ENCODE peak calls at places on chromosome 10, in four cellular contexts. Y is K562, W is HepG2, H is GM12878. C is an unnamed sample.

GRCh38 chr10:125120046-125120710 is 40.2 kb downstream of the CTBP2 start:
- DNase-seq in Y (no peak), W (no peak), H (no peak), C (no peak)

GRCh38 chr10:61452655-61453641 is at the start of gene TMEM26:
- DNase-seq in Y (peak; percentile 18), W (no peak), H (no peak), C (peak; percentile 75)

GRCh38 chr10:35834916-35835499 is 192.9 kb upstream of the FZD8 start:
- DNase-seq in Y (no peak), W (no peak), H (no peak), C (no peak)

GRCh38 chr10:30270247-30270646 is 78.8 kb downstream of the MTPAP start:
- DNase-seq in Y (no peak), W (no peak), H (no peak), C (no peak)

GRCh38 chr10:121994429-121994881 is 5.5 kb downstream of the TACC2 start:
- DNase-seq in Y (no peak), W (no peak), H (no peak), C (peak; percentile 37)

GRCh38 chr10:43595739-43596298 is 10.4 kb upstream of the ZNF485 start:
- DNase-seq in Y (no peak), W (no peak), H (peak; percentile 78), C (no peak)

GRCh38 chr10:110641256-110641655 is 2.9 kb upstream of the RBM20 start:
- DNase-seq in Y (peak; percentile 55), W (peak; percentile 56), H (no peak), C (peak; percentile 70)

GRCh38 chr10:66167816-66168215 is 758.0 kb upstream of the LRRTM3 start:
- DNase-seq in Y (no peak), W (no peak), H (no peak), C (no peak)

GRCh38 chr10:1230138-1230537 is 174.0 kb downstream of the WDR37 start:
- DNase-seq in Y (no peak), W (no peak), H (no peak), C (no peak)

GRCh38 chr10:77832243-77832642 is 94.3 kb downstream of the DLG5 start:
- DNase-seq in Y (no peak), W (no peak), H (no peak), C (no peak)

GRCh38 chr10:107213861-107214260 is 49.4 kb upstream of the SORCS1 start:
- DNase-seq in Y (no peak), W (no peak), H (no peak), C (no peak)

GRCh38 chr10:100868391-100868790 is 44.4 kb upstream of the SLF2 start:
- DNase-seq in Y (no peak), W (no peak), H (no peak), C (no peak)

GRCh38 chr10:86178401-86179142 is 188.0 kb downstream of the GRID1 start:
- DNase-seq in Y (peak; percentile 42), W (peak; percentile 24), H (no peak), C (peak; percentile 82)

GRCh38 chr10:121708921-121709625 is 110.8 kb upstream of the FGFR2 start:
- DNase-seq in Y (no peak), W (no peak), H (no peak), C (peak; percentile 27)

GRCh38 chr10:78298835-78299234 is 265.2 kb downstream of the RPS24 start:
- DNase-seq in Y (no peak), W (no peak), H (no peak), C (no peak)

GRCh38 chr10:114519306-114519669 is 115.0 kb upstream of the AFAP1L2 start:
- DNase-seq in Y (no peak), W (no peak), H (no peak), C (no peak)

GRCh38 chr10:43214071-43214955 is 52.6 kb downstream of the RASGEF1A start:
- DNase-seq in Y (no peak), W (no peak), H (no peak), C (no peak)

GRCh38 chr10:115572740-115573455 is 479.7 kb downstream of the ATRNL1 start:
- DNase-seq in Y (no peak), W (no peak), H (no peak), C (peak; percentile 47)

GRCh38 chr10:3477683-3478082 is 305.1 kb upstream of the PITRM1 start:
- DNase-seq in Y (no peak), W (no peak), H (peak; percentile 67), C (no peak)

DNA sequence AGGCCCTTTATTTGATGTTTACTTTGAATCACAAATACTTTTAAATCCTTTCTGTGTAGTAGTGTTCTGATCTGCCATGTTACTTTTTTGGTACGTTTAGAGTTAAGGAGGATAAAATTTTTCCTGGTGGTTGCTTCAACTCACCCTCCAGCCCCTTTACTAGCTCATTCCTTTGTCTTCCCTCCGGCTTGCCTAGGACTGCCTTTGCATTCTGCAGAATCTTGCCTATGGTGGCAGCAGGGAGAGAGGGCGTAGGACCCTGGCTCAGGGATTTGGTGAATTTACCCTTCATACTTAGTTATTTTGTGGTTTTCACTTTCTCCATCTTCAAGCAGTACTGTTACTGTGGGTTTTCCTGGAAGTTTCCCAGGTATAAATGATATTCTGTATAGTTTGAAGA is 833.5 kb downstream of the XPNPEP1 start:
- DNase-seq in Y (no peak), W (no peak), H (no peak), C (peak; percentile 12)
- TF ChIP-seq SP1 in Y (no peak), W (no peak), H (no peak), C (no peak)

DNA sequence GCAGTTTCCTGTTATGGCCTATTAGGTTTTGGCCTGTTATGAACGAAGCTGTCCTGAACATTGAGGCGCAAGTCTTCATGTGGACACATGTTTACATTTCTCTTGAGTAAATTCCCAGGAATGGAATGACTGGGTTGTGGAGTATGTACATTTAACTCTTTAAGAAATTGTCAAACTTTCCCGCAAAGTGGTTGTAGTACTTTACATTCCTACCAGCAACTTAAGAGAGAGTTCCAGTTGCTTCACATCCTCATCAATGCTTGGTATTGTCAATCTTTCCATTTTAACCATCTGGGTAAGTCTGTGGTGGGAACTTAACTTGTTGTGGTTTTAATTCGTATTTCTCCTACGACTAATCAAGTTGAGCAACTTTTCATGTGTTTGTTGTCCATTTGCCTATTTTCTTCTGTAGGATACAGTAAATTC is 73.7 kb downstream of the FAM241B start:
- DNase-seq in Y (no peak), W (no peak), H (no peak), C (no peak)
- TF ChIP-seq CBFB in Y (no peak), W (no peak), H (no peak), C (no peak)

DNA sequence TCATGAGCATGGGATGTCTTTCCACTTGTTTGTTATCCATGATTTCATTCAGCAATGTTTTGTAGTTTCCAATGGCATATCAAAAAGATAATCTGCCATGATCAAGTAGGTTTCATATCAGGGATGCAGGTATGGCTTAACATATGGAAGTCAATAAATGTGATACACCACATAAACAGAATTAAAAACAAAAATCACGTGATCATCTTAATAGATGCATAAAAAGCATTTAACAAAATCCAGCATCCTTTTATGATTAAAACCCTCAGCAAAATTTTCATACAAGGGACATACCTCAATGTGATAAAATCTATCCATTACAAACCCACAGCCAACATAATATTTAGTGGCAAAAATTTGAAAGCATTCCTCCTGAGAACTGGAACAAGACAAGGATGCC is 90.3 kb downstream of the ZNF37A start:
- DNase-seq in Y (no peak), W (no peak), H (no peak), C (no peak)
- TF ChIP-seq SP1 in Y (no peak), W (no peak), H (no peak), C (no peak)

GRCh38 chr10:132444877-132445351 is 47.9 kb downstream of the PWWP2B start:
- DNase-seq in Y (no peak), W (no peak), H (no peak), C (no peak)

GRCh38 chr10:132442636-132443035 is 45.6 kb downstream of the PWWP2B start:
- DNase-seq in Y (no peak), W (no peak), H (no peak), C (no peak)

GRCh38 chr10:132441818-132442217 is 44.8 kb downstream of the PWWP2B start:
- DNase-seq in Y (no peak), W (no peak), H (no peak), C (no peak)

GRCh38 chr10:132443998-132444876 is 47.2 kb downstream of the PWWP2B start:
- DNase-seq in Y (peak; percentile 67), W (no peak), H (no peak), C (no peak)

DNA sequence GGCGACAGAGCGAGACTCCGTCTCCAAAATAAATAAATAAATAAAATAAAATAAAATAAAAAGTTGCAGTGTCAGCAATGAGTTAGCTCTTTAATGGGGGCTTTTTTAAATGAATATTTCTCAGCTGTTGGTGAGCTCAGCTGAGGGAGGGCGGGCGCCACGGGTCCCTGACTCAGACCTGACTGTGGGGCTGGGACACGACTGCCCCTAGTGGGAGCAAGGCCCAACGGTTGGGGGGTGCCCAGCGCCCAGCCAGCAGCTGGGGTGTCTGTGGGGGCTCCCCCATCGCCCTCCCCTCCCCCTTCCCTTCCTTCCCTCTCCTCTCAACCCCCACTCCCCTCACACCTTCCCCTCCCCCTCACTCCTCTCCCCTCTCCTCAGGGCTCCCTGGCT is 46.6 kb downstream of the PWWP2B start:
- DNase-seq in Y (peak; percentile 61), W (no peak), H (no peak), C (no peak)
- TF ChIP-seq CBFB in Y (no peak), W (no peak), H (no peak), C (no peak)

GRCh38 chr10:13402016-13402415 is 53.9 kb upstream of the SEPHS1 start:
- DNase-seq in Y (no peak), W (no peak), H (no peak), C (no peak)
- TF ChIP-seq SP1 in Y (no peak), W (no peak), H (no peak), C (no peak)

DNA sequence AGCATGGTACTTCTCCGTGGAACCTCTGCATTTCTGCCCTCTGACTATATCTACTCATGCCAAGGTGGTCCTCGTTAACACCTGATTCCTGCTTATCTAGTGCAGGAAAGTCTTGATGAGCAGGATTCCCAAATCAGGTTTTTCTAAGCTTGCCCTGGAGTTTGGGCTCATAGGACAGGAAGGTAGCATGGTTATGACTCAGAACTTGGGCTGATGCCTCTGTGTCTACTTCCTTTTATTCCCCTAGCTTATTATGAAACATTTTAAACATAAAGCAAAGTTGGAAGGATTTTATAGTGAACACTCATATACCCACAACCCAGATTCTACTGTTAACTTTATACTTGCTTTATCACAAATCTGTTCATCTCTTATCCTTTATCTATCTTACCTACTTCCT is 5.6 kb downstream of the SUFU start:
- DNase-seq in Y (no peak), W (no peak), H (no peak), C (no peak)
- TF ChIP-seq CBFB in Y (no peak), W (no peak), H (no peak), C (no peak)